ENCODE peak calls at places on chromosomes 2 and 18, in nine cellular contexts. U is HCT116, G is tibial nerve, L is heart left ventricle, D is adrenal gland, Z is IMR-90, M is breast epithelium, A is endothelial cell of umbilical vein, B is sigmoid colon. K is an unnamed sample.
A peak's percentile ranks its signal among the peaks of the same experiment; 100 is the strongest.

GRCh38 chr2:161386228-161386627 is 29.9 kb upstream of the TBR1 start:
- DNase-seq in Z (no peak), U (no peak), D (no peak), M (no peak), B (no peak), L (no peak), G (no peak), A (no peak), K (no peak)

GRCh38 chr2:232308986-232309385 is 69.6 kb upstream of the ALPP start:
- DNase-seq in D (no peak), M (no peak), A (no peak), Z (no peak), U (no peak), B (no peak), L (no peak), G (no peak), K (no peak)

GRCh38 chr2:38900726-38901125 is 11.1 kb downstream of the ARHGEF33 start:
- DNase-seq in A (no peak), U (no peak), G (no peak), L (no peak), Z (no peak), M (no peak), B (no peak), D (no peak), K (no peak)

GRCh38 chr2:124798551-124798950 is 773.5 kb downstream of the CNTNAP5 start:
- DNase-seq in U (no peak), A (no peak), L (no peak), Z (no peak), D (no peak), M (no peak), B (no peak), G (no peak), K (no peak)

GRCh38 chr2:152499921-152500320 is 164.9 kb downstream of the FMNL2 start:
- DNase-seq in M (no peak), L (no peak), A (no peak), Z (peak; percentile 37), U (no peak), B (no peak), G (peak; percentile 73), D (no peak), K (no peak)

GRCh38 chr2:216535454-216535995 is 36.9 kb downstream of the RPL37A start:
- DNase-seq in L (peak; percentile 79), D (peak; percentile 70), B (peak; percentile 82), G (peak; percentile 36), U (no peak), Z (peak; percentile 99), A (peak; percentile 96), M (peak; percentile 67), K (no peak)

GRCh38 chr2:73255907-73256617 is 22.0 kb downstream of the CCT7 start:
- DNase-seq in L (no peak), U (no peak), M (no peak), B (no peak), Z (no peak), G (no peak), A (no peak), D (no peak), K (no peak)

GRCh38 chr18:48842259-48843061 is 108.3 kb downstream of the SMAD7 start:
- DNase-seq in Z (no peak), M (no peak), G (no peak), A (peak; percentile 95), B (no peak), U (no peak), L (no peak), D (peak; percentile 62), K (peak; percentile 46)

GRCh38 chr2:112773091-112773490 is 8.7 kb upstream of the CKAP2L start:
- DNase-seq in A (no peak), G (no peak), L (no peak), D (no peak), M (no peak), Z (no peak), B (no peak), U (no peak), K (no peak)

GRCh38 chr2:79702934-79703333 is 190.1 kb downstream of the CTNNA2 start:
- DNase-seq in B (no peak), M (no peak), U (no peak), Z (no peak), G (no peak), L (no peak), D (no peak), A (no peak), K (no peak)

GRCh38 chr2:183207110-183207509 is 82.9 kb downstream of the NUP35 start:
- DNase-seq in A (no peak), D (no peak), B (no peak), M (no peak), U (peak; percentile 1), L (no peak), G (no peak), Z (peak; percentile 28), K (no peak)

GRCh38 chr2:61718965-61719364 is 134.9 kb downstream of the FAM161A start:
- DNase-seq in B (no peak), G (no peak), M (no peak), Z (no peak), A (no peak), L (peak; percentile 70), U (no peak), D (no peak), K (no peak)

GRCh38 chr2:195318440-195319111 is 338.4 kb upstream of the SLC39A10 start:
- DNase-seq in B (no peak), Z (peak; percentile 37), L (no peak), A (peak; percentile 37), G (peak; percentile 41), D (peak; percentile 29), U (peak; percentile 22), M (no peak), K (no peak)

GRCh38 chr2:101699191-101699938 is 1.9 kb downstream of the MAP4K4 start:
- DNase-seq in B (no peak), M (no peak), U (no peak), L (no peak), Z (no peak), A (peak; percentile 53), D (no peak), G (no peak), K (no peak)

GRCh38 chr2:197077336-197077735 is 150.8 kb upstream of the PGAP1 start:
- DNase-seq in B (no peak), Z (no peak), U (no peak), M (no peak), D (no peak), L (no peak), A (no peak), G (no peak), K (no peak)

DNA sequence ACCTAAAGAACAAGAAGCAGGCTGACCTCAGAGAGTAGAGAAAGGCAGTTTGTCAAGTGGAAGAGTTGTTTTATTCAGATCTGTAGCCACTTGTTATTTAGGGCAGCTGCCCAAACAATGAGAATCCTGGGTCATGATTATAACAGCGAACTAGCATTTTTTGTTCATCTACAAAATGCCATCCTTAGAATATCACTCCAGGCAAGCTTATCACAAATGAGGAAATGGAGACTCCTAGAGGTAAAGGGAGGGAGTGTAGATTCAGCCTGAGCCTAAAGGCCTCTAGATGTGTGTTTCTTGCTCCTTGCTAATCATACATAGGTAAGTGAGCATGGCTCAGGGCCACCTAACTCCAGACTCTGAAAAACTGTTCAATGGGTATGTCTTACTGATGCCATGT is 126.1 kb downstream of the HNMT start:
- DNase-seq in U (peak; percentile 22), L (no peak), B (no peak), M (no peak), A (peak; percentile 76), G (peak; percentile 16), D (no peak), Z (peak; percentile 58), K (no peak)
- TF ChIP-seq CTCF in U (peak; percentile 64), L (peak; percentile 38), B (no peak), M (no peak), A (peak; percentile 70), G (peak; percentile 26), D (peak; percentile 59), Z (peak; percentile 91), K (peak; percentile 68)

GRCh38 chr2:25673170-25674002 is at the start of gene DTNB:
- DNase-seq in B (peak; percentile 92), L (peak; percentile 81), Z (peak; percentile 54), D (peak; percentile 83), A (peak; percentile 64), G (peak; percentile 47), M (peak; percentile 81), U (no peak), K (peak; percentile 89)
- TF ChIP-seq POLR2A in B (no peak), L (no peak), Z (no peak), D (peak; percentile 47), A (peak; percentile 66), G (peak; percentile 31), M (no peak), U (no peak), K (peak; percentile 62)

GRCh38 chr18:47777626-47778025 is 152.8 kb downstream of the SMAD2 start:
- DNase-seq in A (no peak), G (no peak), M (no peak), L (no peak), Z (no peak), B (no peak), D (no peak), U (no peak), K (no peak)
- TF ChIP-seq CTCF in A (no peak), G (no peak), M (no peak), L (no peak), Z (no peak), B (no peak), D (no peak), U (no peak), K (no peak)

GRCh38 chr2:10305715-10306114 is 3.0 kb downstream of the HPCAL1 start:
- DNase-seq in Z (no peak), L (no peak), M (no peak), G (no peak), U (no peak), B (no peak), D (peak; percentile 82), A (no peak), K (no peak)

GRCh38 chr2:10309286-10309685 is 6.6 kb downstream of the HPCAL1 start:
- DNase-seq in Z (no peak), U (no peak), B (no peak), G (no peak), M (no peak), A (no peak), L (no peak), D (peak; percentile 57), K (no peak)

GRCh38 chr2:10308866-10309265 is 6.2 kb downstream of the HPCAL1 start:
- DNase-seq in D (no peak), G (no peak), U (no peak), A (no peak), Z (no peak), M (no peak), B (no peak), L (no peak), K (no peak)

GRCh38 chr2:10306901-10307463 is 4.3 kb downstream of the HPCAL1 start:
- DNase-seq in B (no peak), U (no peak), L (no peak), M (no peak), Z (no peak), A (no peak), G (no peak), D (no peak), K (no peak)

DNA sequence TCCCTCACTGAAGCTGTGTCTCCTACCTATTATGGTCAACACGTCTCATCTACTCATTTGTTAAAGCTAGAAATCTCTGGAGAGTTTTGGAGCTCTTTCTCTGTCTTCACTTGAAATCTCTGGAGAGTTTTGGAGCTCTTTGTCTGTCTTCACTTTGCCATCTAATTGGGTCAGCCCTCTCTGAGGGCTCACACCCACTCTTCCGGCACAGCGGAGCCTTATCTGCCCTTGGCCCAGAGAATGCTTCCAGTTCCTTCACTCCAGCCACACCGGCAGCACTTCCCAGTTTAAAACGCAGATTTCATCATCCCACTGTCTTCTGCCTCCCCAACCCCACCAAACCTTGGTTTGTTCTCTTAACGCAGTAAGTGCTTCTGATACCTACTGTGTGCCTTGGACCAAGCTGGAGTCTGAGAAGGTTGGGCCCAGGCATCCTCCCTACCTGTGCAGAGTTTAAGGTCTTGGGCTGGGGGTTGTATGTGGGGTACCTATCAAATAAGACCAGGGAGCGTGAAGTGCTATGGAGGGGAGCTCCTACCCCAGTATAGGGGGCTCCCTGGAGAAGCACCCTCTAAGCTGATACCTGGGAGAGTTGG is 5.0 kb downstream of the HPCAL1 start:
- DNase-seq in L (no peak), G (no peak), Z (no peak), U (no peak), M (no peak), A (no peak), D (peak; percentile 68), B (no peak), K (no peak)
- TF ChIP-seq POLR2A in L (no peak), G (no peak), Z (no peak), U (no peak), M (no peak), A (no peak), D (peak; percentile 31), B (no peak), K (no peak)